ENCODE peak calls at places on chromosomes 16 and 17, in five cellular contexts. Y is heart left ventricle, U is ovary, H is epithelial cell of esophagus, A is stomach. J is an unnamed sample.

GRCh38 chr17:39867084-39867890 is 715 bp upstream of the ZPBP2 start:
- DNase-seq in Y (no peak), U (no peak), H (no peak), A (no peak), J (no peak)

GRCh38 chr17:44916059-44916780 is 920 bp upstream of the GFAP start:
- DNase-seq in Y (peak; percentile 26), U (no peak), H (peak; percentile 38), A (no peak), J (peak; percentile 29)

GRCh38 chr17:16171613-16172012 is 43.7 kb downstream of the NCOR1 start:
- DNase-seq in Y (no peak), U (no peak), H (peak; percentile 70), A (peak; percentile 63), J (peak; percentile 79)

GRCh38 chr16:59412275-59412841 is 678.2 kb upstream of the GOT2 start:
- DNase-seq in Y (no peak), U (no peak), H (peak; percentile 46), A (no peak), J (no peak)

GRCh38 chr16:27520982-27521673 is 28.6 kb downstream of the GTF3C1 start:
- DNase-seq in Y (peak; percentile 78), U (no peak), H (peak; percentile 30), A (no peak), J (peak; percentile 31)

GRCh38 chr16:24855678-24856077 is 9.9 kb downstream of the SLC5A11 start:
- DNase-seq in Y (no peak), U (no peak), H (no peak), A (no peak), J (no peak)

GRCh38 chr16:88541831-88542230 is 28.4 kb upstream of the ZC3H18 start:
- DNase-seq in Y (no peak), U (no peak), H (no peak), A (no peak), J (no peak)

GRCh38 chr17:79515646-79516604 is 94.9 kb downstream of the RBFOX3 start:
- DNase-seq in Y (no peak), U (no peak), H (no peak), A (no peak), J (no peak)

GRCh38 chr17:47099451-47099986 is 89.6 kb downstream of the CDC27 start:
- DNase-seq in Y (no peak), U (no peak), H (no peak), A (no peak), J (no peak)

GRCh38 chr17:9924735-9925191 is 19.7 kb upstream of the RCVRN start:
- DNase-seq in Y (no peak), U (peak; percentile 32), H (peak; percentile 58), A (no peak), J (peak; percentile 56)

GRCh38 chr16:58236231-58236690 is 38.4 kb upstream of the CSNK2A2 start:
- DNase-seq in Y (peak; percentile 74), U (peak; percentile 60), H (peak; percentile 68), A (peak; percentile 71), J (peak; percentile 68)

GRCh38 chr16:2028146-2028545 is 1.4 kb downstream of the NHERF2 start:
- DNase-seq in Y (no peak), U (no peak), H (no peak), A (no peak), J (no peak)

GRCh38 chr17:27489045-27489715 is 32.9 kb downstream of the KSR1 start:
- DNase-seq in Y (peak; percentile 86), U (peak; percentile 80), H (peak; percentile 62), A (peak; percentile 50), J (peak; percentile 33)

GRCh38 chr17:80067393-80067986 is 31.0 kb downstream of the CCDC40 start:
- DNase-seq in Y (no peak), U (no peak), H (no peak), A (no peak), J (no peak)

GRCh38 chr17:44063704-44064639 is 2.5 kb downstream of the LSM12 start:
- DNase-seq in Y (no peak), U (no peak), H (no peak), A (no peak), J (no peak)

GRCh38 chr16:54442864-54443263 is 156.3 kb upstream of the IRX3 start:
- DNase-seq in Y (no peak), U (no peak), H (no peak), A (no peak), J (no peak)

GRCh38 chr16:648786-649589 is at the start of gene WDR90:
- DNase-seq in Y (peak; percentile 97), U (peak; percentile 93), H (peak; percentile 94), A (peak; percentile 94), J (peak; percentile 79)

GRCh38 chr17:71846561-71846960 is 274.3 kb upstream of the SOX9 start:
- DNase-seq in Y (no peak), U (no peak), H (no peak), A (no peak), J (no peak)

GRCh38 chr17:32558997-32559650 is 72.3 kb downstream of the CDK5R1 start:
- DNase-seq in Y (no peak), U (no peak), H (peak; percentile 55), A (no peak), J (peak; percentile 53)

GRCh38 chr16:56269276-56269675 is 78.0 kb downstream of the GNAO1 start:
- DNase-seq in Y (no peak), U (no peak), H (no peak), A (no peak), J (no peak)

GRCh38 chr17:38922538-38923291 is 2.7 kb upstream of the LASP1NB start:
- DNase-seq in Y (no peak), U (peak; percentile 85), H (peak; percentile 33), A (peak; percentile 73), J (peak; percentile 29)

GRCh38 chr17:12958786-12959185 is 59.0 kb downstream of the ELAC2 start:
- DNase-seq in Y (no peak), U (no peak), H (no peak), A (no peak), J (no peak)
- H3K4me3 ChIP-seq in Y (no peak overlapping the region), U (no peak overlapping the region), H (no peak overlapping the region), A (no peak overlapping the region), J (no peak overlapping the region)

GRCh38 chr17:35666070-35666469 is 65.4 kb upstream of the RASL10B start:
- DNase-seq in Y (no peak), U (no peak), H (no peak), A (no peak), J (no peak)

GRCh38 chr17:35665662-35666061 is 65.8 kb upstream of the RASL10B start:
- DNase-seq in Y (no peak), U (no peak), H (no peak), A (no peak), J (no peak)

GRCh38 chr17:35655303-35655702 is 68.2 kb downstream of the AP2B1 start:
- DNase-seq in Y (no peak), U (no peak), H (no peak), A (no peak), J (no peak)

GRCh38 chr17:35664685-35665084 is 66.8 kb upstream of the RASL10B start:
- DNase-seq in Y (no peak), U (no peak), H (no peak), A (no peak), J (no peak)

GRCh38 chr17:35660902-35661301 is 70.5 kb upstream of the RASL10B start:
- DNase-seq in Y (no peak), U (no peak), H (no peak), A (no peak), J (no peak)
- TF ChIP-seq CTCF in Y (no peak), U (no peak), H (no peak), A (no peak), J (no peak)

GRCh38 chr17:77826132-77826873 is 132.2 kb upstream of the TNRC6C start:
- DNase-seq in Y (no peak), U (no peak), H (no peak), A (no peak), J (no peak)
- H3K4me3 ChIP-seq in Y (no peak overlapping the region), U (no peak overlapping the region), H (no peak overlapping the region), A (no peak overlapping the region), J (no peak overlapping the region)

GRCh38 chr17:53193044-53193443 is 629.7 kb upstream of the KIF2B start:
- DNase-seq in Y (no peak), U (no peak), H (peak; percentile 51), A (no peak), J (peak; percentile 57)

GRCh38 chr17:53186004-53186403 is 636.7 kb upstream of the KIF2B start:
- DNase-seq in Y (no peak), U (no peak), H (no peak), A (no peak), J (no peak)

DNA sequence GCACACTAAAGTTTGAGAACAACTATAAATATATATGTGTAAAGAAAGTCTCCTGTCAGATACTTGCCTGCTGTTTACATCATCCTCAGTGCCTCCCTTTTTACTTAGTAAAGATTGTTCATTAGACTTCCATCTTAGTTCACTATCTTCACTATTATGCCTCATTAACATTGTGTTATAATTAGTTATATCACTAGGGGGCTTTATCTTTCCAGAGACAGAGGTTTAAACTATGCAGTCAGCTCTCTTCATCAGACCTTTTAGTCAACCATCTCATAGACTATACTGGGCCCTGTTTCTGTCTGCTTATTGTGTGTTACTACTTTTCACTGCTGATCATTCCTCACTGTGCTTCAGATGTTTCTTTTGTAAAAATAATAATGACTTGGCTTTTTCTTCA is 630.8 kb upstream of the KIF2B start:
- DNase-seq in Y (no peak), U (no peak), H (no peak), A (no peak), J (no peak)
- TF ChIP-seq CTCF in Y (no peak), U (no peak), H (no peak), A (no peak), J (no peak)

GRCh38 chr17:76497979-76498885 is 3.0 kb downstream of the RHBDF2 start:
- DNase-seq in Y (peak; percentile 90), U (peak; percentile 72), H (peak; percentile 95), A (peak; percentile 81), J (peak; percentile 83)
- H3K4me3 ChIP-seq in Y (no peak overlapping the region), U (no peak overlapping the region), H (no peak overlapping the region), A (peak overlapping the region; percentile 0), J (no peak overlapping the region)

DNA sequence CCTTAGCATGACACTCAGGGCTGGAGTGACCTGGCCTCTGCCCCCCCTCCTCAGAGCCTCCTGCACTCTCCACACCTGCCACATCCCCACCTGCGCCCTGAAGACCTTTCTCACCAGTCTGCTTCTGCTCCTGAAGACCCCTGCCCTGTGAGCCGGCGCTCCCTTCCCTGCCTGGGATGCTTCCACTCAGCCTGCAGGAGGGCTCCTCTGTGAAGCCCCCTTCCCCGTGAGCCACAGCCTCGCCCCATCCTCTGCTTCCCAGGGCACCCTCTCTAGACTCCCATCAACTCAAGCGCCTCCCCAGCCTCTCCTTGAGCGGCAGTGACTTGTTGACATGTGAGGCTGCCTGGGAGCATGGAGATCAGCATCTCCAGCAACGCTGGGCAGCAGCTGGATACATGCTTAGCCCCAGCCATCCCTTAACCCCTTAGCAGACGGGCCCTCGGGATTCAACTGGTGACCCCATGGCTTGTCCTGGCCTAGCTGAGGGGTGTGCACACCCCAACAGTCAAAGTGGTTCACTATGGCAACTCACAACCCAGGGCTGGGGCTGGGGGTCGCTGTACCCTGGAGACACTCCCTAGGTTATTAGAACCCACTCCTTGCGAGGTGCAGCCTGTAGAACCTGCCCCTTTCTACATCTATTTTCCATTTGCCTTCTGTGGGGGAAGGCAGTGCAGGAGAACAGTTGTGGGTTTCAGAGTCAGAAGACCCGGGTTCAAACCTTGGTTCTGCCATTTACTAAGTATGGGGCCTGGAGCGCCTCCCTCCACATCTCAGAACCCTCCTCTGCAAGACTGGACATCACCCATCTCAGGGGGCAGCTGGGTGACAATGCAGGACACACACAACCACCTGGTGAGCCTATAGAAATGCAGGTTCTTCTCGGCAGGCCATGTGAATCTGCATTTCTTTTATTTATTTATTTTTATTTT is 21.5 kb downstream of the TMEM235 start:
- DNase-seq in Y (no peak), U (no peak), H (no peak), A (no peak), J (no peak)
- TF ChIP-seq CTCF in Y (no peak), U (no peak), H (no peak), A (no peak), J (no peak)